ENCODE peak calls at places on chromosomes 13 and 19, in ten cellular contexts. N, S, B, E, T, D, A, R, F and Z are unnamed samples.

GRCh38 chr19:40147693-40148347 is 43.4 kb upstream of the MAP3K10 start:
- DNase-seq in N (no peak), S (no peak), B (peak; percentile 40), E (peak; percentile 77), T (peak; percentile 67), D (peak; percentile 82), A (no peak), R (no peak), F (peak; percentile 86), Z (no peak)

GRCh38 chr13:47480121-47480520 is 521.0 kb downstream of the SUCLA2 start:
- DNase-seq in N (no peak), S (no peak), B (no peak), E (peak; percentile 60), T (no peak), D (peak; percentile 75), A (no peak), R (no peak), F (peak; percentile 75), Z (no peak)

GRCh38 chr13:27967203-27967735 is 1.8 kb downstream of the CDX2 start:
- DNase-seq in N (no peak), S (no peak), B (no peak), E (no peak), T (no peak), D (no peak), A (no peak), R (no peak), F (no peak), Z (no peak)

GRCh38 chr13:66313408-66313807 is 916.7 kb downstream of the PCDH9 start:
- DNase-seq in N (no peak), S (no peak), B (no peak), E (no peak), T (no peak), D (peak; percentile 90), A (no peak), R (no peak), F (no peak), Z (no peak)

GRCh38 chr19:28530406-28531035 is 682.4 kb downstream of the UQCRFS1 start:
- DNase-seq in N (no peak), S (no peak), B (no peak), E (no peak), T (no peak), D (no peak), A (no peak), R (no peak), F (no peak), Z (no peak)

GRCh38 chr13:28819748-28820098 is 416 bp upstream of the MTUS2 start:
- DNase-seq in N (peak; percentile 86), S (peak; percentile 93), B (no peak), E (peak; percentile 9), T (peak; percentile 23), D (peak; percentile 45), A (peak; percentile 38), R (peak; percentile 5), F (no peak), Z (peak; percentile 85)

GRCh38 chr19:16078311-16078758 is 2.0 kb downstream of the TPM4 start:
- DNase-seq in N (no peak), S (no peak), B (no peak), E (peak; percentile 76), T (no peak), D (no peak), A (no peak), R (no peak), F (peak; percentile 59), Z (no peak)

GRCh38 chr13:109344552-109345157 is 441.7 kb downstream of the IRS2 start:
- DNase-seq in N (no peak), S (no peak), B (no peak), E (no peak), T (no peak), D (peak; percentile 53), A (no peak), R (no peak), F (peak; percentile 77), Z (no peak)

GRCh38 chr13:99471231-99472202 is 29.8 kb upstream of the TM9SF2 start:
- DNase-seq in N (no peak), S (no peak), B (no peak), E (peak; percentile 46), T (no peak), D (peak; percentile 54), A (no peak), R (no peak), F (no peak), Z (no peak)